ENCODE peak calls at places on chromosomes 7 and 10, in six cellular contexts. One of them, this sample, is unnamed.

GRCh38 chr7:125253454-125254182 is 324.0 kb upstream of the POT1 start:
- DNase-seq in SK-N-SH: no peak
- DNase-seq in K562: no peak
- DNase-seq in GM12878: no peak
- DNase-seq in H1: no peak
- DNase-seq in HepG2: no peak
- DNase-seq in this sample: no peak

GRCh38 chr10:76168437-76168836 is 737.0 kb downstream of the LRMDA start:
- DNase-seq in SK-N-SH: no peak
- DNase-seq in K562: no peak
- DNase-seq in GM12878: no peak
- DNase-seq in H1: no peak
- DNase-seq in HepG2: no peak
- DNase-seq in this sample: no peak

GRCh38 chr10:11742779-11743298 is 657 bp downstream of the ECHDC3 start:
- DNase-seq in SK-N-SH: no peak
- DNase-seq in K562: no peak
- DNase-seq in GM12878: no peak
- DNase-seq in H1: peak
- DNase-seq in HepG2: no peak
- DNase-seq in this sample: peak

GRCh38 chr7:44279731-44280505 is 45.5 kb downstream of the CAMK2B start:
- DNase-seq in SK-N-SH: peak
- DNase-seq in K562: peak
- DNase-seq in GM12878: no peak
- DNase-seq in H1: peak
- DNase-seq in HepG2: no peak
- DNase-seq in this sample: no peak

GRCh38 chr10:73053275-73053674 is 43.4 kb downstream of the P4HA1 start:
- DNase-seq in SK-N-SH: peak
- DNase-seq in K562: no peak
- DNase-seq in GM12878: no peak
- DNase-seq in H1: no peak
- DNase-seq in HepG2: no peak
- DNase-seq in this sample: no peak

GRCh38 chr10:133276435-133277201 is at the start of gene ADAM8:
- DNase-seq in SK-N-SH: peak
- DNase-seq in K562: peak
- DNase-seq in GM12878: no peak
- DNase-seq in H1: peak
- DNase-seq in HepG2: no peak
- DNase-seq in this sample: peak

GRCh38 chr7:130887182-130888016 is 153.4 kb upstream of the KLF14 start:
- DNase-seq in SK-N-SH: no peak
- DNase-seq in K562: no peak
- DNase-seq in GM12878: no peak
- DNase-seq in H1: peak
- DNase-seq in HepG2: peak
- DNase-seq in this sample: no peak

GRCh38 chr10:15558136-15558535 is 161.6 kb downstream of the ITGA8 start:
- DNase-seq in SK-N-SH: no peak
- DNase-seq in K562: no peak
- DNase-seq in GM12878: no peak
- DNase-seq in H1: no peak
- DNase-seq in HepG2: no peak
- DNase-seq in this sample: no peak

GRCh38 chr7:159028456-159029401 is 115.9 kb downstream of the VIPR2 start:
- DNase-seq in SK-N-SH: no peak
- DNase-seq in K562: no peak
- DNase-seq in GM12878: no peak
- DNase-seq in H1: peak
- DNase-seq in HepG2: no peak
- DNase-seq in this sample: no peak

GRCh38 chr10:78044179-78044578 is 10.5 kb downstream of the RPS24 start:
- DNase-seq in SK-N-SH: no peak
- DNase-seq in K562: no peak
- DNase-seq in GM12878: no peak
- DNase-seq in H1: no peak
- DNase-seq in HepG2: no peak
- DNase-seq in this sample: no peak
- TF ChIP-seq POLR2AphosphoS5 in SK-N-SH: no peak
- TF ChIP-seq POLR2AphosphoS5 in K562: no peak
- TF ChIP-seq POLR2AphosphoS5 in GM12878: no peak
- TF ChIP-seq POLR2AphosphoS5 in H1: peak
- TF ChIP-seq POLR2AphosphoS5 in HepG2: no peak
- TF ChIP-seq POLR2AphosphoS5 in this sample: no peak

DNA sequence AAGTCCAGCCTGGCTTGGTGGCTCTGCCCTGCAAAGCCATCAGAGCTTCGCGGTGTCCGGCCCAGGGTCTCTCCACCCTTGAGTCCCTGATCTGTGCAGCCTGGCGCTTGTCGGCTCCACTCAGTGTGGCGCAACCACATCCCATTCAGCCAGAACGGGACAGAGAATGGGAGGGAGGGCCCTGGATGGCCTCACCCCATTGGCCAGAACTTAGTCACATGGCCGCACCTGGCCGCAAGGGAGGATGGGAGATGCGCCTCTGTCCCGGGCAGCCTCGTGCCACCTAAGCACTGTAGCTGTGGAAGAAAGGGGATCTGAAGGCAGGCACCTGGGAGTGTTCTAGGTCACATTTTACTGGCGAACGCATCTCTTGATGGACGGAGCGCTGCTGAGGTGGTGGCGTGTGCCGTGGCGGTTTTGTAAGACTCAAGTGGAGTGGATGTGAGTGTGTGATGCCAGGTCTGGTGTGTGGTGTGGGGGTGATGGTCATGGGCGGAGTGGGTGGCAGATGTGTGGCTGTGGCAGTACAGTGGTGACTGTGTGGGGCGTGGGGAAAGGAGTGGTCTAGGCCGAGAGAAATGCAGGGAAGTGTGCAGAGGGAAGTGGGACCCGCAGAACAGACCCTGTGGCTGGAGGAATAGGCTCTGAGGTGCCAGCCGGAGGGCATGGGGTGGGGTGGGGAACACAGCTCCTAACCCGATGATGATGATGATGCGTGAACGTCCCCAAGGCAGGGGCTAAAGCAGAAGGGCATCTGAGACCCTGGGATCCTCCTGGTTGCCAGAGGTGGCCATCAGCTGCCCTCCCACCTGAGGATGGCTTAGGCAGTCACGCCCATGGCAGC is 19.0 kb downstream of the CLEC2L start:
- DNase-seq in SK-N-SH: peak
- DNase-seq in K562: peak
- DNase-seq in GM12878: no peak
- DNase-seq in H1: no peak
- DNase-seq in HepG2: no peak
- DNase-seq in this sample: no peak
- TF ChIP-seq TAF1 in SK-N-SH: no peak
- TF ChIP-seq TAF1 in K562: no peak
- TF ChIP-seq TAF1 in GM12878: no peak
- TF ChIP-seq TAF1 in H1: no peak
- TF ChIP-seq TAF1 in HepG2: no peak
- TF ChIP-seq TAF1 in this sample: no peak

DNA sequence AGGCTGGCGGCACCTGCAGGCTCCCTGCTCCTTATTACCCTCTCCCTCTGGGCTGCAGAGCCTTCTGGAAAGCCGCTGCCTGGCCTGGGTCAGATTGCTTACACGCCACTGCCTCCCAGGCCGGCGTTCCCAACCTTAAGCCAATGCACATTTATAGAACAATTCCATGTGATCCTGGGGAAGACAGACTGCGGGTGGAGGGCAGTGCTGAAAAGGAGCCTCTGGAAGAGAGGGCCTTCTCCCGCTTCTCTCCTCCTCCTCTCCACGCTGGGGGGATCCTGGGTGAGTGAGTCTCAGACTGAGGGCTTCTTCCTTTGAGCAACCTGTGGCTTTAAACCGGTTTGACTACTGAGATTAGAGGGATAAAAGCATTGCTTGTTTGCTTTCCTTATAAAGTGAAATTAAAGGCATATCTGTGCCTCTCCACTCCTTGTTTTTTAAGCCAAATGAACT is 5.5 kb downstream of the TACC2 start:
- DNase-seq in SK-N-SH: no peak
- DNase-seq in K562: no peak
- DNase-seq in GM12878: no peak
- DNase-seq in H1: peak
- DNase-seq in HepG2: no peak
- DNase-seq in this sample: no peak
- TF ChIP-seq POLR2AphosphoS5 in SK-N-SH: no peak
- TF ChIP-seq POLR2AphosphoS5 in K562: no peak
- TF ChIP-seq POLR2AphosphoS5 in GM12878: no peak
- TF ChIP-seq POLR2AphosphoS5 in H1: no peak
- TF ChIP-seq POLR2AphosphoS5 in HepG2: no peak
- TF ChIP-seq POLR2AphosphoS5 in this sample: no peak

GRCh38 chr7:29192811-29193210 is 1.8 kb upstream of the CHN2 start:
- DNase-seq in SK-N-SH: no peak
- DNase-seq in K562: no peak
- DNase-seq in GM12878: no peak
- DNase-seq in H1: no peak
- DNase-seq in HepG2: no peak
- DNase-seq in this sample: no peak

GRCh38 chr7:29189743-29190201 is 4.8 kb upstream of the CHN2 start:
- DNase-seq in SK-N-SH: peak
- DNase-seq in K562: peak
- DNase-seq in GM12878: no peak
- DNase-seq in H1: peak
- DNase-seq in HepG2: peak
- DNase-seq in this sample: peak

GRCh38 chr7:29192284-29192683 is 2.3 kb upstream of the CHN2 start:
- DNase-seq in SK-N-SH: no peak
- DNase-seq in K562: no peak
- DNase-seq in GM12878: no peak
- DNase-seq in H1: no peak
- DNase-seq in HepG2: no peak
- DNase-seq in this sample: no peak

GRCh38 chr7:29193316-29194205 is 1.0 kb upstream of the CHN2 start:
- DNase-seq in SK-N-SH: no peak
- DNase-seq in K562: no peak
- DNase-seq in GM12878: no peak
- DNase-seq in H1: no peak
- DNase-seq in HepG2: no peak
- DNase-seq in this sample: no peak

GRCh38 chr7:29190349-29191045 is 4.1 kb upstream of the CHN2 start:
- DNase-seq in SK-N-SH: no peak
- DNase-seq in K562: no peak
- DNase-seq in GM12878: no peak
- DNase-seq in H1: no peak
- DNase-seq in HepG2: peak
- DNase-seq in this sample: no peak
- TF ChIP-seq TAF1 in SK-N-SH: no peak
- TF ChIP-seq TAF1 in K562: no peak
- TF ChIP-seq TAF1 in GM12878: no peak
- TF ChIP-seq TAF1 in H1: no peak
- TF ChIP-seq TAF1 in HepG2: no peak
- TF ChIP-seq TAF1 in this sample: no peak

GRCh38 chr7:92064414-92065029 is 69.8 kb downstream of the CYP51A1 start:
- DNase-seq in SK-N-SH: no peak
- DNase-seq in K562: no peak
- DNase-seq in GM12878: no peak
- DNase-seq in H1: no peak
- DNase-seq in HepG2: no peak
- DNase-seq in this sample: no peak
- TF ChIP-seq POLR2AphosphoS5 in SK-N-SH: no peak
- TF ChIP-seq POLR2AphosphoS5 in K562: no peak
- TF ChIP-seq POLR2AphosphoS5 in GM12878: no peak
- TF ChIP-seq POLR2AphosphoS5 in H1: no peak
- TF ChIP-seq POLR2AphosphoS5 in HepG2: no peak
- TF ChIP-seq POLR2AphosphoS5 in this sample: no peak

DNA sequence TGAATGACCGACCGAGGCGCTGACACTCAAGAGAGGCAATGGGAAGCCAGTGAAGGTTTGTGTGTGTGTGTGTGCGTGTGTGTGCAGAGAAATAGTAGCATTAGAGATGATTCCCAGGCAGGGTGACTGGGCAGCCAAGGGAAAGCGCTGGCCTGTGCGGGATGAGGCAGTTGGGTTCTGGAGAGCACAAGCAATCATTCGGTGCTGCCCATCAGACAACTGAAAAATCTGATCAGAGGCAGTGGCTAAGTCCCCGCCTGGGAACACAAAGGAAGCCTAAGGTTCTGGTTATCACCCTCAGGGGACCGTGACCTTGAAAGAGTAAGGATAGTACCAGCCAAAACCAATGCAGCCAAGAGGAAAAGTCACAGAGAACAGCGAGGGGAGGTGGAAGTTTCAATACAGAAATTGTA is 899 bp upstream of the PDCD4 start:
- DNase-seq in SK-N-SH: peak
- DNase-seq in K562: no peak
- DNase-seq in GM12878: no peak
- DNase-seq in H1: no peak
- DNase-seq in HepG2: no peak
- DNase-seq in this sample: no peak
- TF ChIP-seq TAF1 in SK-N-SH: no peak
- TF ChIP-seq TAF1 in K562: no peak
- TF ChIP-seq TAF1 in GM12878: no peak
- TF ChIP-seq TAF1 in H1: no peak
- TF ChIP-seq TAF1 in HepG2: no peak
- TF ChIP-seq TAF1 in this sample: no peak

GRCh38 chr10:79347894-79348639 is 798 bp downstream of the PPIF start:
- DNase-seq in SK-N-SH: peak
- DNase-seq in K562: peak
- DNase-seq in GM12878: no peak
- DNase-seq in H1: peak
- DNase-seq in HepG2: peak
- DNase-seq in this sample: peak
- TF ChIP-seq POLR2AphosphoS5 in SK-N-SH: no peak
- TF ChIP-seq POLR2AphosphoS5 in K562: peak
- TF ChIP-seq POLR2AphosphoS5 in GM12878: peak
- TF ChIP-seq POLR2AphosphoS5 in H1: no peak
- TF ChIP-seq POLR2AphosphoS5 in HepG2: no peak
- TF ChIP-seq POLR2AphosphoS5 in this sample: no peak

DNA sequence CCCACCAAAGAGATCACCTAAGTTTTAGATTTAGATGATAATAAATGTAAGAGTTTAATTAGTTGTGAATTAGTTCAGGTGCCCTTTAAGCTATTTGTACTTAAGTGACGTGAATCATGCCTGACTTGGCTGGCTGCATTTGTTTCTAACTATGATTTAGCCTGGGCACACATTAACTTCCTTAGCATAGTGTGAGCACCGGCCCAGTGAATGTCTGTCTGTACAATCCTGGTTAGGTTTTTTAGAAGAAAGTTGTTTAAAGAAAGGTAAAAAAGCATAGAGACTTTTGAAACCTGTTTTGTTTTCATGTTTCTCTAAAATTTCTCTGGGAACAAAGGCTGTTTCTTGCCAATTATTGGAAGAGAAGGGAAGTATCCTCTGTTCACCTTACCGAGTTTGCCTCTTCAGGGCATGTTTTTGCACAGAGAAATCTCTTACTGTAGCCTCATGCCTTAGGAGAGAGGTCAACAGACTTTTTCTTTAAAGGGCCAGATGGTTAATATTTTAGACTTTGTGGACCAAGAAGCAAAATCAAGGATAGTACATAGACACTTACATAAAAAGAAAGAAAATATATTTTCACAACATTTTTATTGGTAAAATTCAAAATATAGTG is 42.9 kb upstream of the MET start:
- DNase-seq in SK-N-SH: no peak
- DNase-seq in K562: no peak
- DNase-seq in GM12878: no peak
- DNase-seq in H1: no peak
- DNase-seq in HepG2: no peak
- DNase-seq in this sample: no peak
- TF ChIP-seq TAF1 in SK-N-SH: no peak
- TF ChIP-seq TAF1 in K562: no peak
- TF ChIP-seq TAF1 in GM12878: no peak
- TF ChIP-seq TAF1 in H1: no peak
- TF ChIP-seq TAF1 in HepG2: no peak
- TF ChIP-seq TAF1 in this sample: no peak

This sample was measured in GM12892.